ENCODE peak calls at places on chromosomes 2 and 18, in seven cellular contexts. E is choroid plexus epithelial cell; I is transverse colon; H is NCI-H2029; P is Kasumi-1; G is NT2/D1; R is stimulated activated CD4-positive, alpha-beta T cell treated with anti-CD3 and anti-CD28 coated beads, Interleukin-4, amount 100 ng/mL, for 48 hours. A is an unnamed sample.

GRCh38 chr2:88738271-88738670 is 46.8 kb downstream of the RPIA start:
- DNase-seq in R (no peak), I (no peak), E (peak), G (no peak), P (no peak), H (no peak), A (no peak)

GRCh38 chr2:19496646-19497045 is 138.2 kb upstream of the OSR1 start:
- DNase-seq in G (no peak), P (no peak), H (no peak), R (no peak), I (no peak), E (no peak), A (no peak)

GRCh38 chr2:11616097-11616687 is 53.8 kb downstream of the NTSR2 start:
- DNase-seq in G (no peak), I (no peak), P (no peak), H (no peak), R (no peak), E (no peak), A (no peak)

GRCh38 chr2:24454258-24454657 is 36.8 kb upstream of the NCOA1 start:
- DNase-seq in I (no peak), H (no peak), G (no peak), P (no peak), R (no peak), E (peak), A (no peak)

GRCh38 chr2:187847245-187848208 is 293.3 kb upstream of the TFPI start:
- DNase-seq in I (no peak), R (no peak), H (no peak), P (no peak), E (no peak), G (no peak), A (no peak)

GRCh38 chr2:230908595-230909191 is 16.3 kb downstream of the GPR55 start:
- DNase-seq in E (peak), R (peak), H (peak), P (peak), G (peak), I (peak), A (no peak)

GRCh38 chr18:57784034-57784815 is 18.9 kb downstream of the ATP8B1 start:
- DNase-seq in G (no peak), E (peak), H (no peak), P (no peak), R (no peak), I (no peak), A (no peak)

GRCh38 chr2:206220997-206221396 is 53.5 kb upstream of the ZDBF2 start:
- DNase-seq in H (no peak), P (no peak), G (no peak), I (no peak), E (no peak), R (no peak), A (no peak)

GRCh38 chr2:129766594-129766993 is 212.9 kb upstream of the RAB6C start:
- DNase-seq in G (no peak), P (no peak), E (no peak), I (no peak), R (no peak), H (no peak), A (no peak)

GRCh38 chr2:149410701-149411484 is 80.5 kb downstream of the LYPD6 start:
- DNase-seq in E (peak), R (no peak), H (no peak), P (no peak), G (no peak), I (no peak), A (no peak)

GRCh38 chr2:111032721-111033532 is 87.8 kb upstream of the BCL2L11 start:
- DNase-seq in H (no peak), R (no peak), G (no peak), P (no peak), E (no peak), I (peak), A (no peak)

GRCh38 chr2:171480908-171481307 is 41.4 kb upstream of the CYBRD1 start:
- DNase-seq in P (no peak), R (no peak), G (no peak), H (no peak), I (no peak), E (no peak), A (no peak)

GRCh38 chr2:217899231-217900009 is 103.4 kb downstream of the TNS1 start:
- DNase-seq in E (peak), G (peak), I (peak), P (no peak), R (no peak), H (peak), A (peak)

GRCh38 chr2:215367647-215368492 is 56.0 kb downstream of the ATIC start:
- DNase-seq in R (no peak), H (no peak), I (no peak), E (peak), G (no peak), P (no peak), A (no peak)

GRCh38 chr18:32317651-32318050 is 127.8 kb downstream of the MEP1B start:
- DNase-seq in I (no peak), P (no peak), R (no peak), E (peak), H (no peak), G (no peak), A (no peak)

GRCh38 chr2:100470898-100471514 is 724 bp downstream of the NMS start:
- DNase-seq in G (no peak), P (no peak), E (peak), R (no peak), H (no peak), I (no peak), A (no peak)

GRCh38 chr2:189641565-189641964 is 19.7 kb upstream of the ASNSD1 start:
- DNase-seq in G (no peak), I (no peak), P (no peak), H (no peak), E (peak), R (peak), A (no peak)

GRCh38 chr2:133166024-133166423 is 402.2 kb downstream of the NCKAP5 start:
- DNase-seq in I (no peak), R (no peak), H (no peak), P (no peak), E (no peak), G (no peak), A (no peak)

GRCh38 chr2:102063360-102063947 is 71.7 kb downstream of the IL1R2 start:
- DNase-seq in H (no peak), R (no peak), P (peak), E (peak), I (peak), G (no peak), A (peak)

GRCh38 chr18:74378179-74378682 is 62.6 kb downstream of the C18orf63 start:
- DNase-seq in I (peak), H (no peak), G (no peak), P (peak), E (no peak), R (no peak), A (no peak)

GRCh38 chr2:40457846-40458245 is 6.0 kb upstream of the SLC8A1 start:
- DNase-seq in E (no peak), G (no peak), H (no peak), I (no peak), P (no peak), R (no peak), A (no peak)

GRCh38 chr2:240338274-240338673 is 97.2 kb upstream of the GPC1 start:
- DNase-seq in G (no peak), E (no peak), R (no peak), H (no peak), P (no peak), I (no peak), A (no peak)

GRCh38 chr2:78780321-78780720 is 245.2 kb upstream of the REG3G start:
- DNase-seq in R (no peak), G (no peak), I (no peak), E (no peak), P (no peak), H (no peak), A (no peak)

GRCh38 chr2:66370824-66371223 is 64.1 kb upstream of the MEIS1 start:
- DNase-seq in R (no peak), E (no peak), G (no peak), P (no peak), H (no peak), I (no peak), A (no peak)

GRCh38 chr2:124254621-124255020 is 229.5 kb downstream of the CNTNAP5 start:
- DNase-seq in P (no peak), H (no peak), G (no peak), E (peak), R (no peak), I (no peak), A (no peak)

GRCh38 chr18:7608174-7608550 is 41.0 kb downstream of the PTPRM start:
- DNase-seq in I (no peak), R (no peak), P (no peak), E (peak), H (no peak), G (no peak), A (no peak)

GRCh38 chr2:121803503-121803902 is 48.1 kb downstream of the TSN start:
- DNase-seq in P (peak), G (no peak), R (no peak), H (peak), E (no peak), I (no peak), A (no peak)

GRCh38 chr2:186917866-186918265 is 68.9 kb upstream of the ZSWIM2 start:
- DNase-seq in G (no peak), E (no peak), R (no peak), H (no peak), P (no peak), I (no peak), A (no peak)

GRCh38 chr2:86788881-86789686 is 1.6 kb downstream of the CD8A start:
- DNase-seq in G (no peak), H (no peak), R (no peak), E (no peak), P (no peak), I (no peak), A (no peak)

GRCh38 chr2:159894145-159894838 is 96.3 kb upstream of the CD302 start:
- DNase-seq in P (no peak), I (no peak), R (no peak), H (no peak), G (no peak), E (no peak), A (no peak)

GRCh38 chr18:3093624-3094354 is 80.8 kb upstream of the LPIN2 start:
- DNase-seq in H (no peak), P (no peak), I (peak), R (no peak), E (no peak), G (no peak), A (no peak)

GRCh38 chr2:102180687-102180999 is 6.2 kb upstream of the IL1RL2 start:
- DNase-seq in H (no peak), I (no peak), P (no peak), E (no peak), R (no peak), G (no peak), A (no peak)

GRCh38 chr18:24326211-24326610 is 71.4 kb downstream of the OSBPL1A start:
- DNase-seq in I (no peak), E (no peak), G (no peak), R (no peak), H (no peak), P (no peak), A (no peak)

GRCh38 chr2:56191617-56192016 is 7.8 kb downstream of the CCDC85A start:
- DNase-seq in I (no peak), H (peak), G (no peak), P (peak), E (peak), R (no peak), A (no peak)

GRCh38 chr2:130920417-130921030 is 83.8 kb downstream of the ARHGEF4 start:
- DNase-seq in I (peak), E (peak), R (peak), G (peak), H (peak), P (peak), A (peak)

GRCh38 chr2:139790807-139791206 is 1010.6 kb upstream of the NXPH2 start:
- DNase-seq in R (no peak), I (no peak), E (peak), G (peak), H (no peak), P (peak), A (no peak)

GRCh38 chr2:233033672-233034071 is 1.2 kb downstream of the NEU2 start:
- DNase-seq in P (no peak), H (no peak), I (no peak), E (no peak), R (peak), G (no peak), A (no peak)

GRCh38 chr2:24830786-24831185 is 37.6 kb downstream of the CENPO start:
- DNase-seq in P (no peak), R (no peak), H (no peak), G (no peak), E (no peak), I (no peak), A (no peak)

A was measured in NK-92 treated with Interleukin-12 subunit alpha and Interleukin-12 subunit beta, amount 100 ng/mL, for 24 hours.